ENCODE peak calls at places on chromosomes 13 and 19, in eight cellular contexts. R is uterus, J is breast epithelium, O is fibroblast of lung, U is aorta, E is mesenchymal stem cell, A is brain microvascular endothelial cell, G is ovary. L is an unnamed sample.
A peak's percentile ranks its signal among the peaks of the same experiment; 100 is the strongest.

GRCh38 chr19:1646149-1646930 is 6.1 kb downstream of the TCF3 start:
- DNase-seq in A (no peak), E (no peak), J (no peak), R (no peak), G (peak; percentile 18), U (no peak), O (no peak), L (no peak)

GRCh38 chr13:51728972-51729371 is 75.0 kb downstream of the DHRS12 start:
- DNase-seq in E (peak; percentile 92), J (no peak), U (no peak), R (no peak), G (no peak), O (peak; percentile 87), A (peak; percentile 75), L (no peak)

GRCh38 chr19:8654591-8655339 is 24.3 kb downstream of the NFILZ start:
- DNase-seq in G (peak; percentile 41), U (peak; percentile 66), A (no peak), O (peak; percentile 16), E (peak; percentile 34), J (no peak), R (peak; percentile 38), L (peak; percentile 94)

GRCh38 chr19:45187421-45188100 is 9.0 kb downstream of the BLOC1S3 start:
- DNase-seq in U (no peak), R (no peak), O (no peak), G (no peak), J (no peak), E (no peak), A (no peak), L (peak; percentile 93)

GRCh38 chr13:47594833-47595232 is 406.2 kb downstream of the SUCLA2 start:
- DNase-seq in E (peak; percentile 2), O (no peak), G (no peak), A (peak; percentile 16), U (no peak), J (no peak), R (no peak), L (peak; percentile 16)

GRCh38 chr13:95099541-95099940 is 201.7 kb downstream of the ABCC4 start:
- DNase-seq in U (no peak), A (peak; percentile 94), R (no peak), E (peak; percentile 46), O (peak; percentile 81), G (no peak), J (no peak), L (no peak)

GRCh38 chr13:66994498-66995365 is 235.4 kb downstream of the PCDH9 start:
- DNase-seq in G (no peak), R (no peak), E (no peak), A (no peak), U (no peak), O (no peak), J (no peak), L (no peak)

GRCh38 chr13:112182831-112183543 is 116.0 kb downstream of the SOX1 start:
- DNase-seq in R (no peak), J (no peak), G (no peak), A (no peak), E (no peak), U (no peak), O (no peak), L (no peak)

GRCh38 chr13:97324115-97324514 is 102.0 kb downstream of the MBNL2 start:
- DNase-seq in O (no peak), U (no peak), R (no peak), G (no peak), A (no peak), J (no peak), E (no peak), L (no peak)

GRCh38 chr13:110815471-110816204 is 99.2 kb downstream of the ANKRD10 start:
- DNase-seq in O (no peak), E (no peak), G (no peak), J (no peak), A (no peak), R (no peak), U (no peak), L (no peak)
- H3K4me3 ChIP-seq in O (no peak overlapping the region), E (no peak overlapping the region), G (no peak overlapping the region), J (no peak overlapping the region), A (no peak overlapping the region), R (no peak overlapping the region), U (no peak overlapping the region), L (no peak overlapping the region)

GRCh38 chr19:34534206-34534605 is 52.6 kb downstream of the WTIP start:
- DNase-seq in R (no peak), O (no peak), A (no peak), G (no peak), E (no peak), U (no peak), J (no peak), L (no peak)
- H3K36me3 ChIP-seq in R (no peaks in the 10 kb centered on the region), O (no peaks in the 10 kb centered on the region), A (no peaks in the 10 kb centered on the region), G (no peaks in the 10 kb centered on the region), E (no peaks in the 10 kb centered on the region), U (no peaks in the 10 kb centered on the region), J (no peaks in the 10 kb centered on the region), L (no peaks in the 10 kb centered on the region)

DNA sequence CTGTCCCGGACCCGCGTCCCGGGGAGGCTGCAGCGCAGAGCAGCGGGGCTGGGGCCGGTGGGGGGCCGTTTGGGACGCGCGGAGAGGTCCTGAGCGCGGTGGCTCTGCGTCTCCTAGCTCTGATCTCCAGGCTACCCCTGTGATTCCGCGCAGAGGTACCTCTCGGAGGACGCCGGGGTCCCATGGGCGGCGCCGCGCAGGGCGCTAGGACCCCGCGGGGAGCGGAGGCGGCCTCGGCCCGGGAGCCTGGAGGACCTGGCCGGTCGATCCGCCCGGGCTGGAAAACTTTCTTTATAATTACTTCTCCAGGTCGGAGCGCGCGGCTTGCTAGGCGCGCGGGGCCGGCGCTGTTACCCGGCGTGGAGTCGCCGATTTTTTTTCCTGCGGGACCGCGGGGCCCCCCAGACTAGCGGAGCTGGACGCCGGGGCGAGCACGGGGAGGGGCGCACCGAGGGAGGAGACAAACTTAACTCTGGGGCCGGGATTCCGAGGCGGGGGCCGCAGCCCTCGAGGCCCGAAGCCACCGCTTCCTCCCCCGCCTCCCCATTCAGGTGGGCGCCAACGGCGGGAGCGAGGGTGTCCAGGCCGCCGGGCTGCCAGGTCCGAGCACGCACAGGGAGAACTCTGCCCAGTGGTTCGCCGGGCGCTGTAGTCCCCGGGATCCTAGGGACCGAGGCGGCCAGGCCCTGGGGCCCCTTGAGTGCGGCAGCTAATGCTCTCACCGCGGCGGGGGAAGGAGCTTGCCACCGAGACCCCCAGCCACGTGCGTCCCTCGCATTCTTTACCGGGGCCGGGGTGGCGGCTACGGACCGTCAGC is 848 bp upstream of the CEBPA start:
- DNase-seq in G (peak; percentile 60), U (peak; percentile 71), A (peak; percentile 15), O (peak; percentile 57), J (peak; percentile 64), E (peak; percentile 66), R (peak; percentile 64), L (peak; percentile 89)
- H3K27me3 ChIP-seq in G (no peaks in the 10 kb centered on the region), U (no peaks in the 10 kb centered on the region), A (peaks cover 50% of the 10 kb centered on the region), O (peaks cover 41% of the 10 kb centered on the region), J (no peaks in the 10 kb centered on the region), E (peaks cover 45% of the 10 kb centered on the region), R (no peaks in the 10 kb centered on the region), L (peaks cover 44% of the 10 kb centered on the region)

DNA sequence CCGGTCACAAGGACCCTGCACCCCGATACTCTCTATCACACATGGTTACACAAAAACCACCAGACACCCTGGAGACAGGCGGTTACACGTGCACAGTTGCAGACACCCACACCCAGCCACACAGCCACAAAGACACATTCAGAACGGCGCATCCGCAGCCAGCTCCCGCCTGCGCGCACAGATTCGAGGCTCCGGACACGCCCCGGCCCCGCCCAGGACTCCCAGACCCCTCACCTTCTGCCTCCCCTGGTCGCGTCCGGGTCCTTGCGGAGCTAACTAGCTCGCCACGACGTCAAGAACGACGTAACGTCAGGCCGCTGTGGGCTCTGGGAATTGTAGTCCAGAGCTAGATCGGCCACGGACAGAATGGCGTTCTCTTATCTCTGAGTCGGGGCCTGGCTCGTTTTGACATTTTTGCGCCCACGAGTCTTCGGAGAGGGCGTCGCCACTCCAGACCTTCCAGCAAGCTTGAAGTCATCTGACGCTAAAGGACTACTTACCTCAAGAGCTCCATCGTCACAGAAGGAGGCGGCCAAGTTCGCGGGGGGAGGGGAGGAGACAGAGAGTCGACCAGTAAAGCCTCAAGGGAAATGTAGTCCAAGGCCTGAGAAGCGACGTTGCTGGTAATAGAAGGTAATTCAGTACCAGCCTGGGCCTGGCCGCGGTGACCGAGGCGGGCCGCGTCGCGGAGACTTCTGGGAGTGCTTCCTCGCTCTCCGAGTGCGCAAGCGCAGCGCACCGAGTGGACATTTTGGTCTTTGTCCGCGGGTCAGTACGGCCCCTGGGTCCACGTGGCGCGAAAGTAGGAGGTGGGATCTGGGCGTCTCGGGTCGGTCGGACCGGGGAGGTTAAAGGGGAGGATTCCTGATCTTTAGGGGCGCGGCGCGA is at the start of the genes ZNF146 and ZNF565:
- DNase-seq in R (peak; percentile 96), G (peak; percentile 96), O (peak; percentile 99), E (peak; percentile 99), A (peak; percentile 99), U (peak; percentile 99), J (peak; percentile 95), L (peak; percentile 97)
- H3K4me3 ChIP-seq in R (peak within 1 kb of the TSS; percentile 67), G (peak within 1 kb of the TSS; percentile 79), O (peak within 1 kb of the TSS; percentile 99), E (peak within 1 kb of the TSS; percentile 93), A (peak within 1 kb of the TSS; percentile 97), U (peak within 1 kb of the TSS; percentile 74), J (peak within 1 kb of the TSS; percentile 70), L (peak within 1 kb of the TSS; percentile 95)

GRCh38 chr19:19502281-19502680 is 13.1 kb downstream of the TSSK6 start:
- DNase-seq in A (no peak), E (no peak), G (no peak), R (no peak), J (no peak), U (no peak), O (no peak), L (no peak)

GRCh38 chr19:19501798-19502197 is 13.6 kb downstream of the TSSK6 start:
- DNase-seq in R (no peak), E (no peak), O (no peak), G (no peak), A (no peak), J (no peak), U (no peak), L (peak; percentile 61)

GRCh38 chr19:19500975-19501644 is 14.2 kb downstream of the TSSK6 start:
- DNase-seq in E (no peak), O (no peak), G (no peak), J (no peak), R (no peak), A (no peak), U (no peak), L (peak; percentile 72)

GRCh38 chr19:19498255-19498991 is 16.9 kb downstream of the TSSK6 start:
- DNase-seq in J (no peak), E (no peak), O (no peak), A (no peak), U (no peak), G (no peak), R (no peak), L (peak; percentile 48)

GRCh38 chr19:19499272-19499995 is 15.9 kb downstream of the TSSK6 start:
- DNase-seq in A (no peak), O (no peak), E (no peak), G (no peak), J (no peak), R (no peak), U (no peak), L (no peak)
- H3K36me3 ChIP-seq in A (peaks cover 78% of the 10 kb centered on the region), O (peaks cover 41% of the 10 kb centered on the region), E (peaks cover 94% of the 10 kb centered on the region), G (no peaks in the 10 kb centered on the region), J (peaks cover 18% of the 10 kb centered on the region), R (no peaks in the 10 kb centered on the region), U (no peaks in the 10 kb centered on the region), L (peaks cover 36% of the 10 kb centered on the region)